ENCODE peak calls at places on chromosomes 4 and X, in seven cellular contexts. One of them, this sample, is unnamed.

GRCh38 chrX:13376857-13377441 is 57.1 kb upstream of the ATXN3L start:
- DNase-seq in NCI-H1417 treated with DMSO at 0.1 percent for 48 hours: no peak
- DNase-seq in A172: peak
- DNase-seq in NCI-H2171 treated with DMSO at 0.1 percent for 48 hours: peak
- DNase-seq in epithelial cell of proximal tubule: no peak
- DNase-seq in mammary epithelial cell: peak
- DNase-seq in SK-N-SH: peak
- DNase-seq in this sample: no peak

GRCh38 chrX:56994375-56995270 is 718 bp downstream of the SPIN3 start:
- DNase-seq in NCI-H1417 treated with DMSO at 0.1 percent for 48 hours: no peak
- DNase-seq in A172: no peak
- DNase-seq in NCI-H2171 treated with DMSO at 0.1 percent for 48 hours: no peak
- DNase-seq in epithelial cell of proximal tubule: no peak
- DNase-seq in mammary epithelial cell: no peak
- DNase-seq in SK-N-SH: peak
- DNase-seq in this sample: no peak

GRCh38 chrX:123779908-123780396 is 47.1 kb upstream of the THOC2 start:
- DNase-seq in NCI-H1417 treated with DMSO at 0.1 percent for 48 hours: no peak
- DNase-seq in A172: no peak
- DNase-seq in NCI-H2171 treated with DMSO at 0.1 percent for 48 hours: no peak
- DNase-seq in epithelial cell of proximal tubule: no peak
- DNase-seq in mammary epithelial cell: no peak
- DNase-seq in SK-N-SH: no peak
- DNase-seq in this sample: no peak

GRCh38 chrX:139766545-139766983 is 58.6 kb upstream of the MCF2 start:
- DNase-seq in NCI-H1417 treated with DMSO at 0.1 percent for 48 hours: no peak
- DNase-seq in A172: no peak
- DNase-seq in NCI-H2171 treated with DMSO at 0.1 percent for 48 hours: no peak
- DNase-seq in epithelial cell of proximal tubule: no peak
- DNase-seq in mammary epithelial cell: no peak
- DNase-seq in SK-N-SH: no peak
- DNase-seq in this sample: no peak

GRCh38 chr4:1613099-1613495 is 71.0 kb downstream of the FAM53A start:
- DNase-seq in NCI-H1417 treated with DMSO at 0.1 percent for 48 hours: no peak
- DNase-seq in A172: no peak
- DNase-seq in NCI-H2171 treated with DMSO at 0.1 percent for 48 hours: no peak
- DNase-seq in epithelial cell of proximal tubule: no peak
- DNase-seq in mammary epithelial cell: no peak
- DNase-seq in SK-N-SH: no peak
- DNase-seq in this sample: no peak

GRCh38 chrX:23902419-23902818 is 5.3 kb downstream of the APOO start:
- DNase-seq in NCI-H1417 treated with DMSO at 0.1 percent for 48 hours: peak
- DNase-seq in A172: peak
- DNase-seq in NCI-H2171 treated with DMSO at 0.1 percent for 48 hours: peak
- DNase-seq in epithelial cell of proximal tubule: no peak
- DNase-seq in mammary epithelial cell: peak
- DNase-seq in SK-N-SH: peak
- DNase-seq in this sample: no peak

GRCh38 chrX:133810925-133811324 is 174.5 kb downstream of the GPC3 start:
- DNase-seq in NCI-H1417 treated with DMSO at 0.1 percent for 48 hours: no peak
- DNase-seq in A172: no peak
- DNase-seq in NCI-H2171 treated with DMSO at 0.1 percent for 48 hours: no peak
- DNase-seq in epithelial cell of proximal tubule: no peak
- DNase-seq in mammary epithelial cell: no peak
- DNase-seq in SK-N-SH: no peak
- DNase-seq in this sample: no peak

GRCh38 chrX:104288961-104289360 is 34.2 kb upstream of the ESX1 start:
- DNase-seq in NCI-H1417 treated with DMSO at 0.1 percent for 48 hours: no peak
- DNase-seq in A172: no peak
- DNase-seq in NCI-H2171 treated with DMSO at 0.1 percent for 48 hours: no peak
- DNase-seq in epithelial cell of proximal tubule: no peak
- DNase-seq in mammary epithelial cell: no peak
- DNase-seq in SK-N-SH: no peak
- DNase-seq in this sample: no peak

GRCh38 chrX:115214151-115214550 is 19.7 kb downstream of the LRCH2 start:
- DNase-seq in NCI-H1417 treated with DMSO at 0.1 percent for 48 hours: no peak
- DNase-seq in A172: no peak
- DNase-seq in NCI-H2171 treated with DMSO at 0.1 percent for 48 hours: no peak
- DNase-seq in epithelial cell of proximal tubule: no peak
- DNase-seq in mammary epithelial cell: no peak
- DNase-seq in SK-N-SH: no peak
- DNase-seq in this sample: no peak

GRCh38 chr4:8198206-8198905 is 734 bp upstream of the SH3TC1 start:
- DNase-seq in NCI-H1417 treated with DMSO at 0.1 percent for 48 hours: no peak
- DNase-seq in A172: no peak
- DNase-seq in NCI-H2171 treated with DMSO at 0.1 percent for 48 hours: no peak
- DNase-seq in epithelial cell of proximal tubule: no peak
- DNase-seq in mammary epithelial cell: peak
- DNase-seq in SK-N-SH: no peak
- DNase-seq in this sample: no peak

GRCh38 chr4:140136509-140136908 is 17.5 kb downstream of the MAML3 start:
- DNase-seq in NCI-H1417 treated with DMSO at 0.1 percent for 48 hours: no peak
- DNase-seq in A172: peak
- DNase-seq in NCI-H2171 treated with DMSO at 0.1 percent for 48 hours: no peak
- DNase-seq in epithelial cell of proximal tubule: no peak
- DNase-seq in mammary epithelial cell: peak
- DNase-seq in SK-N-SH: no peak
- DNase-seq in this sample: no peak

GRCh38 chr4:38128478-38129451 is 168.6 kb downstream of the PTTG2 start:
- DNase-seq in NCI-H1417 treated with DMSO at 0.1 percent for 48 hours: no peak
- DNase-seq in A172: peak
- DNase-seq in NCI-H2171 treated with DMSO at 0.1 percent for 48 hours: no peak
- DNase-seq in epithelial cell of proximal tubule: no peak
- DNase-seq in mammary epithelial cell: peak
- DNase-seq in SK-N-SH: no peak
- DNase-seq in this sample: no peak

GRCh38 chr4:125021189-125021588 is 293.6 kb upstream of the FAT4 start:
- DNase-seq in NCI-H1417 treated with DMSO at 0.1 percent for 48 hours: no peak
- DNase-seq in A172: no peak
- DNase-seq in NCI-H2171 treated with DMSO at 0.1 percent for 48 hours: no peak
- DNase-seq in epithelial cell of proximal tubule: no peak
- DNase-seq in mammary epithelial cell: no peak
- DNase-seq in SK-N-SH: no peak
- DNase-seq in this sample: no peak

GRCh38 chr4:678331-678734 is 4.0 kb downstream of the MYL5 start:
- DNase-seq in NCI-H1417 treated with DMSO at 0.1 percent for 48 hours: no peak
- DNase-seq in A172: no peak
- DNase-seq in NCI-H2171 treated with DMSO at 0.1 percent for 48 hours: no peak
- DNase-seq in epithelial cell of proximal tubule: no peak
- DNase-seq in mammary epithelial cell: no peak
- DNase-seq in SK-N-SH: no peak
- DNase-seq in this sample: no peak

GRCh38 chr4:158208931-158209640 is 1.2 kb upstream of the TMEM144 start:
- DNase-seq in NCI-H1417 treated with DMSO at 0.1 percent for 48 hours: no peak
- DNase-seq in A172: no peak
- DNase-seq in NCI-H2171 treated with DMSO at 0.1 percent for 48 hours: no peak
- DNase-seq in epithelial cell of proximal tubule: no peak
- DNase-seq in mammary epithelial cell: no peak
- DNase-seq in SK-N-SH: no peak
- DNase-seq in this sample: no peak

GRCh38 chr4:15690020-15690809 is 8.6 kb downstream of the FAM200B start:
- DNase-seq in NCI-H1417 treated with DMSO at 0.1 percent for 48 hours: no peak
- DNase-seq in A172: peak
- DNase-seq in NCI-H2171 treated with DMSO at 0.1 percent for 48 hours: no peak
- DNase-seq in epithelial cell of proximal tubule: peak
- DNase-seq in mammary epithelial cell: peak
- DNase-seq in SK-N-SH: no peak
- DNase-seq in this sample: no peak

GRCh38 chr4:2357821-2358745 is 60.4 kb downstream of the ZFYVE28 start:
- DNase-seq in NCI-H1417 treated with DMSO at 0.1 percent for 48 hours: no peak
- DNase-seq in A172: no peak
- DNase-seq in NCI-H2171 treated with DMSO at 0.1 percent for 48 hours: no peak
- DNase-seq in epithelial cell of proximal tubule: no peak
- DNase-seq in mammary epithelial cell: no peak
- DNase-seq in SK-N-SH: peak
- DNase-seq in this sample: peak

GRCh38 chr4:73172166-73172565 is 86.4 kb downstream of the ANKRD17 start:
- DNase-seq in NCI-H1417 treated with DMSO at 0.1 percent for 48 hours: no peak
- DNase-seq in A172: no peak
- DNase-seq in NCI-H2171 treated with DMSO at 0.1 percent for 48 hours: no peak
- DNase-seq in epithelial cell of proximal tubule: no peak
- DNase-seq in mammary epithelial cell: no peak
- DNase-seq in SK-N-SH: no peak
- DNase-seq in this sample: no peak

GRCh38 chrX:50157545-50158125 is 43.2 kb downstream of the AKAP4 start:
- DNase-seq in NCI-H1417 treated with DMSO at 0.1 percent for 48 hours: no peak
- DNase-seq in A172: peak
- DNase-seq in NCI-H2171 treated with DMSO at 0.1 percent for 48 hours: no peak
- DNase-seq in epithelial cell of proximal tubule: no peak
- DNase-seq in mammary epithelial cell: no peak
- DNase-seq in SK-N-SH: no peak
- DNase-seq in this sample: no peak

GRCh38 chr4:52103314-52103713 is 52.2 kb downstream of the SPATA18 start:
- DNase-seq in NCI-H1417 treated with DMSO at 0.1 percent for 48 hours: no peak
- DNase-seq in A172: peak
- DNase-seq in NCI-H2171 treated with DMSO at 0.1 percent for 48 hours: peak
- DNase-seq in epithelial cell of proximal tubule: no peak
- DNase-seq in mammary epithelial cell: peak
- DNase-seq in SK-N-SH: peak
- DNase-seq in this sample: no peak

GRCh38 chr4:107937040-107937439 is 5.7 kb downstream of the CYP2U1 start:
- DNase-seq in NCI-H1417 treated with DMSO at 0.1 percent for 48 hours: no peak
- DNase-seq in A172: no peak
- DNase-seq in NCI-H2171 treated with DMSO at 0.1 percent for 48 hours: no peak
- DNase-seq in epithelial cell of proximal tubule: no peak
- DNase-seq in mammary epithelial cell: no peak
- DNase-seq in SK-N-SH: no peak
- DNase-seq in this sample: no peak